ENCODE peak calls at places on chromosomes 1 and 21, in nine cellular contexts. A is MCF 10A, Y is cardiac fibroblast, R is tibial nerve, O is mesothelial cell of epicardium, T is NB4, V is mammary epithelial cell, E is RWPE1, K is GM13976. P is an unnamed sample.
A peak's percentile ranks its signal among the peaks of the same experiment; 100 is the strongest.

GRCh38 chr1:42146916-42147320 is 6.3 kb upstream of the GUCA2B start:
- DNase-seq in T (peak; percentile 53), Y (peak; percentile 63), E (peak; percentile 85), K (peak; percentile 85), R (peak; percentile 39), O (peak; percentile 82), V (peak; percentile 79), A (peak; percentile 86), P (peak; percentile 73)

GRCh38 chr1:10494754-10495474 is 20.2 kb downstream of the PEX14 start:
- DNase-seq in T (peak; percentile 77), R (peak; percentile 37), K (peak; percentile 82), E (peak; percentile 80), O (peak; percentile 90), A (peak; percentile 76), V (peak; percentile 74), Y (peak; percentile 75), P (peak; percentile 79)

GRCh38 chr1:183096889-183097288 is 73.7 kb downstream of the LAMC1 start:
- DNase-seq in A (no peak), O (no peak), K (no peak), T (no peak), V (no peak), R (no peak), Y (peak; percentile 80), E (no peak), P (no peak)

GRCh38 chr1:230589951-230590350 is 52.3 kb upstream of the COG2 start:
- DNase-seq in Y (no peak), V (no peak), O (no peak), T (no peak), E (no peak), R (no peak), K (no peak), A (no peak), P (no peak)

GRCh38 chr1:226308166-226308722 is 720 bp downstream of the LIN9 start:
- DNase-seq in A (no peak), O (no peak), K (no peak), T (no peak), R (no peak), E (peak; percentile 58), V (no peak), Y (no peak), P (peak; percentile 35)

GRCh38 chr21:42271065-42271464 is 44.1 kb downstream of the TFF3 start:
- DNase-seq in Y (no peak), E (no peak), V (no peak), A (no peak), T (no peak), O (no peak), R (no peak), K (no peak), P (no peak)

GRCh38 chr1:192592981-192593683 is 17.6 kb downstream of the RGS1 start:
- DNase-seq in E (no peak), R (no peak), K (no peak), Y (no peak), O (no peak), V (no peak), A (peak; percentile 38), T (no peak), P (no peak)

GRCh38 chr1:28905921-28906666 is 8.3 kb upstream of the EPB41 start:
- DNase-seq in R (no peak), Y (no peak), K (no peak), A (no peak), E (no peak), O (no peak), T (no peak), V (no peak), P (no peak)

GRCh38 chr1:98672184-98672583 is 10.7 kb downstream of the SNX7 start:
- DNase-seq in E (no peak), A (no peak), T (no peak), Y (no peak), O (no peak), K (no peak), V (no peak), R (no peak), P (no peak)

GRCh38 chr1:24783713-24784112 is 38.5 kb downstream of the CLIC4 start:
- DNase-seq in A (no peak), E (no peak), R (no peak), T (no peak), K (no peak), Y (no peak), V (no peak), O (no peak), P (no peak)

GRCh38 chr1:24782689-24783088 is 37.4 kb downstream of the CLIC4 start:
- DNase-seq in T (no peak), K (no peak), R (no peak), E (no peak), O (no peak), A (no peak), Y (no peak), V (no peak), P (no peak)

GRCh38 chr1:24776821-24777220 is 31.6 kb downstream of the CLIC4 start:
- DNase-seq in K (no peak), R (no peak), Y (no peak), A (no peak), O (no peak), V (no peak), E (no peak), T (no peak), P (no peak)

GRCh38 chr1:24778141-24778540 is 32.9 kb downstream of the CLIC4 start:
- DNase-seq in A (no peak), R (no peak), V (no peak), Y (no peak), K (no peak), T (no peak), E (no peak), O (no peak), P (no peak)

DNA sequence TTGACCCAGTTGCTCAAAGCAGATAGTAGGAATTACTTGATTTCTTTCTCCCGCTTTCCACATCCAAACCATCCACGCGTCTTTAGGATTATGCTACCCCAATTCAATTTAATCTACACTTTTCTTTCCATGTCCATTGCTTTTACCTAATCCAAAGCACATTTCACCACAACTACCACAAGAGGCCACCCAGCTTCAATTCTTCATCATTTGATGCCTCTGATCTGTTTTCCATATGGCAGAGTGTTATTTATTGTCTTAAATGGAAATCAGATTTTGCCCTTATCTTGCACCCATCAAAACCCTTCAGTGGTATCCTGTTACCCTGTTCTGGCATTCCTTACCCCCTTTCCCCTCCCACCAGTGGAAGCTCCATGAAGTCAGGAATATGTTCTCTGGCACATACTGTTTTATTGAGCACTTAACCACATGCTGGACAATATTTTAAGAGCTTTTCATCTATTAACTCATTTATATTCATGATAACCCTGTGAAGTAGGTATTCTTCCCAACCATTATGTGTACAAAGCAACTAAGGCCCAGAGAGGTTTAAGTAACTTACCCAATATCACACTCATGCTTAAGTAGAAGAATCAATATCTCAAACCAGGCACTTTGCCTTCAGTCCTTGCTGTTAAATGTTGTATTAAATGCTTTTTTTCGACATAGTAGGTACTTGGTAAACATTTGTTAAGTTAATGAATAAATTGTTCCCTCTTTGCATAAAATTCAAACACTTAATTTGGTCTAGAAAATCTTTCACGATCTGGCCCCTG is 34.6 kb downstream of the CLIC4 start:
- DNase-seq in O (no peak), R (no peak), E (no peak), A (no peak), K (no peak), Y (no peak), V (no peak), T (no peak), P (no peak)
- TF ChIP-seq CTCF in O (no peak), R (no peak), E (no peak), A (no peak), K (no peak), Y (no peak), V (no peak), T (no peak), P (no peak)

GRCh38 chr1:109787845-109788605 is 24.3 kb upstream of the EPS8L3 start:
- DNase-seq in Y (no peak), T (peak; percentile 84), O (no peak), V (no peak), E (no peak), K (no peak), A (no peak), R (no peak), P (peak; percentile 32)

GRCh38 chr1:109789771-109790170 is 26.0 kb upstream of the EPS8L3 start:
- DNase-seq in A (no peak), K (no peak), E (no peak), T (no peak), V (no peak), R (no peak), O (no peak), Y (no peak), P (no peak)

GRCh38 chr1:109787211-109787844 is 23.6 kb upstream of the EPS8L3 start:
- DNase-seq in O (no peak), K (no peak), Y (no peak), E (peak; percentile 79), T (no peak), V (peak; percentile 78), A (peak; percentile 49), R (no peak), P (no peak)

GRCh38 chr1:109790329-109790728 is 26.6 kb upstream of the EPS8L3 start:
- DNase-seq in A (no peak), R (no peak), V (no peak), E (no peak), T (no peak), O (no peak), Y (no peak), K (no peak), P (no peak)

GRCh38 chr1:109788695-109789521 is 25.2 kb upstream of the EPS8L3 start:
- DNase-seq in A (no peak), K (peak; percentile 64), T (peak; percentile 88), V (no peak), O (no peak), E (no peak), R (no peak), Y (peak; percentile 22), P (no peak)
- TF ChIP-seq CTCF in A (no peak), K (no peak), T (peak; percentile 40), V (peak; percentile 35), O (peak; percentile 45), E (no peak), R (no peak), Y (peak; percentile 54), P (peak; percentile 16)

GRCh38 chr1:228284521-228284920 is 76.7 kb downstream of the OBSCN start:
- DNase-seq in K (no peak), T (no peak), V (no peak), R (no peak), Y (no peak), E (no peak), A (no peak), O (no peak), P (peak; percentile 43)
- TF ChIP-seq CTCF in K (no peak), T (no peak), V (no peak), R (no peak), Y (no peak), E (no peak), A (no peak), O (no peak), P (no peak)

DNA sequence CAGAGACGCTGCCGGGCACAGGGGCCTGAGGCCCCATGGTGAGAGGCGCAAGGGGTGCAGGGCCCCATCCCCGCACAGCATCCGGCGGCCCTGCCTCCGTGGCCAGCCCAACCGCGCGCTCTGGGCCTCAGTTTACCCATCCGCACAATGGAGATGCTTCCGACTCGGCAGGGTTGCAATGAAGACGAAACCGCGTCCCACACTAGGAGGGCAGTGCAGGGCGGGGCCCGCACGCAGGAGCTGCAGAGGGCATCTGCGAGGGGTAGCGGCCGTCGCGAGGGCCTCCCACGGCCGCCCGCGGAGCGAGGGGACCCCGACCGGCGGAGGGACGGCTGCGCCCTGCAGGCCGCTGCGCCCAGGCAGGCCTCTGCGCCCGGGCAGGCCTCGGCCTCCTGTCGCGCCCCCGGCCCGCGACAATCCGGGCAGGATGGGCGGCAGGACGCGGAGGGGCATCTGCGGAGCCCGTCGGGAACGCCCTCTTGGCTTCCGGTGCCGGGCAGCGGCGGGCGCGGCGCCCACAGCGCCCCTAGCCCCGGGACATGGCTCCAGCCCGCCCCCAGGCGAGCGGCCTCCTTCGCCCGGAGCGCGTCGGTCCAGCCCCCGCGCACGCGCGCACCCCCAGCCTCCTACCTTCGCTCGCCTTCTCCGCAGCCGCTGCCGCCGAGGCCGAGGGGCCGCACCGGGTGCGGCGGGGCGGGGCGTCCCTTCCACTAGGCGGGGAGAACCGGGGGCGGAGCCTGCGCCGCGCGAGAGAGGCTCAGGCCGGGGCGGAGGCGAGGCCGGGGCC is 15.3 kb downstream of the RNU1-1 start:
- DNase-seq in T (peak; percentile 89), A (peak; percentile 73), Y (peak; percentile 90), O (peak; percentile 93), K (peak; percentile 98), E (peak; percentile 86), R (peak; percentile 84), V (peak; percentile 71), P (peak; percentile 91)
- TF ChIP-seq CTCF in T (no peak), A (no peak), Y (no peak), O (no peak), K (peak; percentile 18), E (peak; percentile 5), R (peak; percentile 15), V (no peak), P (no peak)